ENCODE peak calls at places on chromosomes 7 and 10, in nine cellular contexts. J is choroid plexus epithelial cell, Y is psoas muscle, K is cardiac muscle cell, Z is WERI-Rb-1, N is tibial nerve, X is epithelial cell of esophagus, R is upper lobe of right lung, A is lung. M is an unnamed sample.

GRCh38 chr10:99522511-99523250 is 10.1 kb upstream of the NKX2-3 start:
- DNase-seq in J (no peak), Y (no peak), K (no peak), Z (no peak), N (no peak), X (no peak), R (no peak), A (no peak), M (no peak)

GRCh38 chr10:103661198-103661950 is 167.9 kb downstream of the NEURL1 start:
- DNase-seq in J (peak; percentile 95), Y (peak; percentile 90), K (peak; percentile 95), Z (no peak), N (peak; percentile 88), X (no peak), R (peak; percentile 90), A (peak; percentile 84), M (peak; percentile 88)

GRCh38 chr10:5546891-5547683 is 22.3 kb downstream of the CALML3 start:
- DNase-seq in J (peak; percentile 46), Y (no peak), K (no peak), Z (no peak), N (no peak), X (peak; percentile 79), R (peak; percentile 73), A (peak; percentile 64), M (peak; percentile 83)

GRCh38 chr10:6244510-6244909 is 41.8 kb downstream of the PFKFB3 start:
- DNase-seq in J (no peak), Y (no peak), K (no peak), Z (peak; percentile 23), N (no peak), X (no peak), R (no peak), A (no peak), M (no peak)

GRCh38 chr10:96896884-96897589 is 64.9 kb downstream of the LCOR start:
- DNase-seq in J (no peak), Y (no peak), K (no peak), Z (no peak), N (no peak), X (no peak), R (no peak), A (no peak), M (no peak)

GRCh38 chr7:69676247-69676646 is 78.0 kb downstream of the AUTS2 start:
- DNase-seq in J (no peak), Y (no peak), K (no peak), Z (no peak), N (no peak), X (no peak), R (no peak), A (no peak), M (no peak)

GRCh38 chr10:72030762-72031543 is 57.4 kb downstream of the SPOCK2 start:
- DNase-seq in J (peak; percentile 64), Y (peak; percentile 77), K (no peak), Z (no peak), N (no peak), X (no peak), R (no peak), A (no peak), M (no peak)

GRCh38 chr10:21754410-21755011 is 220.5 kb downstream of the MLLT10 start:
- DNase-seq in J (peak; percentile 28), Y (no peak), K (peak; percentile 68), Z (peak; percentile 10), N (no peak), X (peak; percentile 15), R (no peak), A (no peak), M (peak; percentile 81)

GRCh38 chr7:116980354-116980753 is 27.1 kb downstream of the ST7 start:
- DNase-seq in J (no peak), Y (no peak), K (no peak), Z (no peak), N (no peak), X (no peak), R (no peak), A (no peak), M (no peak)

GRCh38 chr10:28631896-28632596 is 45.3 kb upstream of the BAMBI start:
- DNase-seq in J (no peak), Y (no peak), K (no peak), Z (no peak), N (no peak), X (peak; percentile 34), R (no peak), A (no peak), M (no peak)

GRCh38 chr10:28623483-28623882 is 53.8 kb upstream of the BAMBI start:
- DNase-seq in J (no peak), Y (no peak), K (no peak), Z (no peak), N (no peak), X (peak; percentile 20), R (no peak), A (no peak), M (no peak)

GRCh38 chr10:28624351-28624750 is 53.0 kb upstream of the BAMBI start:
- DNase-seq in J (no peak), Y (no peak), K (no peak), Z (no peak), N (no peak), X (no peak), R (no peak), A (no peak), M (no peak)

GRCh38 chr10:28628184-28628893 is 49.0 kb upstream of the BAMBI start:
- DNase-seq in J (peak; percentile 90), Y (peak; percentile 85), K (peak; percentile 86), Z (peak; percentile 61), N (peak; percentile 86), X (peak; percentile 80), R (peak; percentile 86), A (peak; percentile 79), M (peak; percentile 94)

GRCh38 chr10:28627102-28627501 is 50.2 kb upstream of the BAMBI start:
- DNase-seq in J (peak; percentile 71), Y (no peak), K (peak; percentile 59), Z (no peak), N (no peak), X (no peak), R (no peak), A (no peak), M (no peak)
- H3K4me3 ChIP-seq in J (no peak overlapping the region), Y (no peak overlapping the region), K (no peak overlapping the region), Z (no peak overlapping the region), N (no peak overlapping the region), X (no peak overlapping the region), R (no peak overlapping the region), A (no peak overlapping the region), M (no peak overlapping the region)

GRCh38 chr10:119933179-119933578 is 40.6 kb downstream of the SEC23IP start:
- DNase-seq in J (peak; percentile 41), Y (no peak), K (peak; percentile 67), Z (peak; percentile 10), N (no peak), X (no peak), R (no peak), A (no peak), M (no peak)
- TF ChIP-seq CTCF in J (peak; percentile 53), Y (no peak), K (peak; percentile 33), Z (peak; percentile 23), N (peak; percentile 8), X (peak; percentile 13), R (peak; percentile 16), A (no peak), M (no peak)

DNA sequence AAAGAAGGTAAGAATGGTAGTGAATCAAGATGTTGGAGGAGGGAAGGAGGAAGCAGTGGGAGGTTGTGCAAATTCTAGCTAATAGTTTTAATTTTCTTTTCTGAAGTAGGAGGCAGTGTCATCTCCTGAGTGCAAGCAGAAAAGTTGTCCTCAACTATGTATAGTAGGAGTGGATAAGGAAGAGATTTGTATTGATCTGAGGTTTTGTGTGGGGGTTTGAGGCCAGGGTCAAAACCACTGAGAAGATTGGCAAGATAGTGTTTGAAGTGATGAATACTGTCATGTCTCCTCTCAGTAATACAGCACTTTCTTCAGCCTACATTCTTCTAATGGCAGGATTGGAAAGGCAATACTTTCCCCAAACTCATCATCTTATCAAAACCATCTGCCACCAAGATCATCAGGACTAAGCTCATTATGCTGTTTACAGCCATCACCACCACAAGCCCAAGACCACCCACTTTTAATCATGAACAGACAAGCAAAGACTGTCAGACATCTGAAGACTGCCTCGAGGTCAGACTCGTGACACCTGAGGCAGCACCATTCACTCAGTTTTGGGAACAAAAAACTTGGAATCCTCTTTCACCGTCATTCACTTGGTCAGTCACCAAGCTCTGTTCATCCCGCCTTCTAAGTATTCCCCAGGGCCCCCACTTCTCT is 1.5 kb upstream of the MIOS start:
- DNase-seq in J (no peak), Y (no peak), K (no peak), Z (peak; percentile 50), N (no peak), X (no peak), R (no peak), A (no peak), M (no peak)
- H3K4me3 ChIP-seq in J (no peak overlapping the region), Y (peak overlapping the region; percentile 92), K (no peak overlapping the region), Z (no peak overlapping the region), N (no peak overlapping the region), X (no peak overlapping the region), R (no peak overlapping the region), A (no peak overlapping the region), M (no peak overlapping the region)

GRCh38 chr7:154587812-154588211 is 415.1 kb downstream of the PAXIP1 start:
- DNase-seq in J (no peak), Y (no peak), K (no peak), Z (no peak), N (no peak), X (no peak), R (no peak), A (peak; percentile 23), M (no peak)

GRCh38 chr7:154583454-154583853 is 419.5 kb downstream of the PAXIP1 start:
- DNase-seq in J (no peak), Y (no peak), K (no peak), Z (no peak), N (no peak), X (no peak), R (no peak), A (peak; percentile 13), M (no peak)

GRCh38 chr7:154581251-154581890 is 421.6 kb downstream of the PAXIP1 start:
- DNase-seq in J (no peak), Y (no peak), K (no peak), Z (no peak), N (no peak), X (no peak), R (no peak), A (peak; percentile 21), M (no peak)

GRCh38 chr7:154579711-154580110 is 423.2 kb downstream of the PAXIP1 start:
- DNase-seq in J (no peak), Y (no peak), K (no peak), Z (no peak), N (no peak), X (no peak), R (no peak), A (peak; percentile 21), M (no peak)

DNA sequence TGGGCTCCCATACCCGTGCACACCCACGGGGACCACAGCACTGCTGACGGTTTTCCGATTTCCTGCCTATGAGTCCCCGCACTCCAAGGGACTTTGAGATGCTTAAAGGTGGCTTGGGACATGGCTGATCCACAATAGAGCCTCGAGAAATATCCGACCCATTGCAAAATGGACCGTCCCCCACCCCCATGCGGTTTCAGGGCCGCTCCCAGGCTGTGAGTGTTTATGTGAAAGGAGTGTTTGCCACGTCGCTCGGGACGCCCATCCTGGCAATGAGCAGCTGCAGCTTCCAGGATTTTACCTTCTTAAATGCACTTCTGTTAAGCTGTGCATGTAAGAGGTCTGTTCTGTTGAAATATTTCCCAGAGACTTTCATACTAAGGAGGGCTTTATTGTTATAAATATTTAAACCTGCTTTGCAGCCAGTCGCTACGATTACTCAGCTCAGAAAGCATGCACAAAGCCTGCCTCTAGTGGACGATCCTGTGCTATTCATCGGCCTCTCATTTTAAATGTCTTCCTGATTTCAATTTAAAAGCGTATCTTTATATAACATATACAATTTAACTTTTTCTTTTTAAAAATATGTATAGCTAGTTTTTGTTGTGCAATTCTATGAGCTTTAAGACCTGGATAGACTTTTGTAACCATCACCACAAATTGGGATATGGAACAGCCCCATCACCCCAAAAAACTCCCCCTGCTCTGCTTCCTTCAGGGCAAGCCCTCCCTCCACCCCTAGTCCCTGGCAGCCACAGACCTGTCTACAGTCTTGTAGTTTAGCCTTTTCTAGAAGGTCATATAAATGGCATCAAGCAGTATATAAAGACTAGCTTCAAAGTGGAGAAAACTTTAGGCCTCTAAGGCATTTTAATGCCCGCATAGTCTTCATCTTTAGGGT is 418.3 kb downstream of the PAXIP1 start:
- DNase-seq in J (no peak), Y (no peak), K (peak; percentile 15), Z (no peak), N (no peak), X (no peak), R (no peak), A (peak; percentile 26), M (no peak)
- TF ChIP-seq CTCF in J (no peak), Y (peak; percentile 18), K (no peak), Z (peak; percentile 56), N (no peak), X (no peak), R (peak; percentile 53), A (no peak), M (no peak)

M was measured in lower leg skin.